ENCODE peak calls at places on chromosomes 4 and X, in five cellular contexts. Q is 8988T, U is GM18507, R is WTC11, L is AG20443. F is an unnamed sample.

GRCh38 chr4:99330648-99331047 is 9.4 kb upstream of the ADH1B start:
- DNase-seq in U (no peak), Q (no peak), R (no peak), L (no peak), F (no peak)

GRCh38 chr4:1807258-1807777 is 14.2 kb downstream of the FGFR3 start:
- DNase-seq in R (no peak), L (no peak), U (no peak), Q (no peak), F (no peak)

GRCh38 chr4:109424093-109424818 is 9.4 kb upstream of the SEC24B start:
- DNase-seq in L (no peak), U (no peak), R (no peak), Q (no peak), F (no peak)

GRCh38 chr4:2786152-2786671 is 6.7 kb upstream of the SH3BP2 start:
- DNase-seq in U (no peak), R (no peak), Q (no peak), L (no peak), F (no peak)

GRCh38 chrX:46627700-46628405 is 54.3 kb downstream of the CHST7 start:
- DNase-seq in Q (no peak), U (no peak), R (no peak), L (no peak), F (no peak)

GRCh38 chrX:100662153-100662552 is 18.2 kb downstream of the SRPX2 start:
- DNase-seq in U (no peak), R (no peak), Q (no peak), L (no peak), F (no peak)

GRCh38 chrX:131778269-131779218 is 234.7 kb downstream of the OR13H1 start:
- DNase-seq in Q (no peak), R (no peak), U (no peak), L (no peak), F (no peak)

GRCh38 chr4:16674133-16674532 is 224.3 kb downstream of the LDB2 start:
- DNase-seq in Q (no peak), L (no peak), U (no peak), R (no peak), F (no peak)

GRCh38 chr4:146132445-146132844 is 43.1 kb upstream of the LSM6 start:
- DNase-seq in Q (no peak), R (no peak), U (peak), L (no peak), F (peak)

GRCh38 chr4:45931151-45931550 is 192.7 kb downstream of the GABRG1 start:
- DNase-seq in L (no peak), U (no peak), Q (no peak), R (no peak), F (no peak)

GRCh38 chrX:142688256-142688655 is 337.5 kb upstream of the SPANXN4 start:
- DNase-seq in Q (no peak), R (no peak), U (no peak), L (no peak), F (no peak)

GRCh38 chr4:101040776-101041175 is 306.6 kb downstream of the PPP3CA start:
- DNase-seq in Q (no peak), R (no peak), U (no peak), L (no peak), F (no peak)

GRCh38 chr4:932713-933070 is 432 bp downstream of the TMEM175 start:
- DNase-seq in U (no peak), Q (no peak), L (peak), R (no peak), F (peak)

GRCh38 chr4:165877291-165877690 is 4.3 kb downstream of the TLL1 start:
- DNase-seq in R (no peak), U (no peak), L (no peak), Q (no peak), F (no peak)

GRCh38 chr4:136680271-136680670 is 852.0 kb downstream of the PCDH18 start:
- DNase-seq in U (no peak), L (no peak), R (no peak), Q (no peak), F (no peak)

GRCh38 chr4:159229164-159229563 is 126.3 kb downstream of the RAPGEF2 start:
- DNase-seq in L (peak), R (no peak), U (no peak), Q (no peak), F (no peak)

GRCh38 chr4:54386693-54387092 is 157.6 kb downstream of the PDGFRA start:
- DNase-seq in Q (no peak), R (no peak), U (no peak), L (no peak), F (no peak)

GRCh38 chr4:167842487-167842886 is 249.8 kb upstream of the ANXA10 start:
- DNase-seq in L (no peak), R (no peak), U (no peak), Q (no peak), F (no peak)

GRCh38 chrX:104288961-104289360 is 34.2 kb upstream of the ESX1 start:
- DNase-seq in U (no peak), R (no peak), Q (no peak), L (no peak), F (no peak)

GRCh38 chr4:53365121-53365485 is 758 bp downstream of the SCFD2 start:
- DNase-seq in L (peak), Q (no peak), U (no peak), R (no peak), F (peak)

F was measured in RWPE1.